ENCODE peak calls at places on chromosomes 1 and 21, in ten cellular contexts. One of them, this sample, is unnamed. For H3K27me3, the result is how much of the 10 kb centered on the place peaks cover.

GRCh38 chr1:50492142-50492541 is 68.9 kb upstream of the DMRTA2 start:
- DNase-seq in fibroblast of lung: no peak
- DNase-seq in neuronal stem cell: no peak
- DNase-seq in effector memory CD4-positive, alpha-beta T cell: no peak
- DNase-seq in lung: no peak
- DNase-seq in CD8-positive, alpha-beta memory T cell: no peak
- DNase-seq in CD4-positive, CD25-positive, alpha-beta regulatory T cell: no peak
- DNase-seq in body of pancreas: no peak
- DNase-seq in Panc1: no peak
- DNase-seq in small intestine: no peak
- DNase-seq in this sample: no peak

GRCh38 chr1:3577300-3577699 is 34.0 kb downstream of the MEGF6 start:
- DNase-seq in Panc1: no peak
- DNase-seq in effector memory CD4-positive, alpha-beta T cell: no peak
- DNase-seq in body of pancreas: peak
- DNase-seq in CD8-positive, alpha-beta memory T cell: no peak
- DNase-seq in small intestine: no peak
- DNase-seq in lung: no peak
- DNase-seq in fibroblast of lung: peak
- DNase-seq in CD4-positive, CD25-positive, alpha-beta regulatory T cell: no peak
- DNase-seq in neuronal stem cell: no peak
- DNase-seq in this sample: no peak

GRCh38 chr1:205269711-205270110 is 42.0 kb downstream of the TMCC2 start:
- DNase-seq in effector memory CD4-positive, alpha-beta T cell: no peak
- DNase-seq in small intestine: no peak
- DNase-seq in lung: no peak
- DNase-seq in CD4-positive, CD25-positive, alpha-beta regulatory T cell: no peak
- DNase-seq in neuronal stem cell: no peak
- DNase-seq in body of pancreas: no peak
- DNase-seq in fibroblast of lung: no peak
- DNase-seq in Panc1: no peak
- DNase-seq in CD8-positive, alpha-beta memory T cell: no peak
- DNase-seq in this sample: no peak

GRCh38 chr1:205030916-205031315 is 12.1 kb upstream of the CNTN2 start:
- DNase-seq in CD4-positive, CD25-positive, alpha-beta regulatory T cell: no peak
- DNase-seq in Panc1: no peak
- DNase-seq in small intestine: no peak
- DNase-seq in effector memory CD4-positive, alpha-beta T cell: no peak
- DNase-seq in body of pancreas: no peak
- DNase-seq in lung: no peak
- DNase-seq in neuronal stem cell: peak
- DNase-seq in fibroblast of lung: no peak
- DNase-seq in CD8-positive, alpha-beta memory T cell: no peak
- DNase-seq in this sample: no peak

GRCh38 chr1:150544204-150544603 is 5.0 kb upstream of the ADAMTSL4 start:
- DNase-seq in lung: no peak
- DNase-seq in effector memory CD4-positive, alpha-beta T cell: no peak
- DNase-seq in small intestine: no peak
- DNase-seq in CD8-positive, alpha-beta memory T cell: no peak
- DNase-seq in neuronal stem cell: no peak
- DNase-seq in CD4-positive, CD25-positive, alpha-beta regulatory T cell: no peak
- DNase-seq in body of pancreas: no peak
- DNase-seq in Panc1: no peak
- DNase-seq in fibroblast of lung: no peak
- DNase-seq in this sample: no peak

GRCh38 chr1:208059328-208060017 is 148.5 kb upstream of the CD34 start:
- DNase-seq in CD8-positive, alpha-beta memory T cell: no peak
- DNase-seq in Panc1: no peak
- DNase-seq in neuronal stem cell: no peak
- DNase-seq in effector memory CD4-positive, alpha-beta T cell: no peak
- DNase-seq in CD4-positive, CD25-positive, alpha-beta regulatory T cell: no peak
- DNase-seq in fibroblast of lung: no peak
- DNase-seq in lung: no peak
- DNase-seq in body of pancreas: no peak
- DNase-seq in small intestine: peak
- DNase-seq in this sample: peak

GRCh38 chr1:23619299-23620188 is 60.2 kb upstream of the ID3 start:
- DNase-seq in lung: no peak
- DNase-seq in fibroblast of lung: peak
- DNase-seq in effector memory CD4-positive, alpha-beta T cell: peak
- DNase-seq in neuronal stem cell: no peak
- DNase-seq in CD4-positive, CD25-positive, alpha-beta regulatory T cell: peak
- DNase-seq in Panc1: no peak
- DNase-seq in small intestine: peak
- DNase-seq in CD8-positive, alpha-beta memory T cell: peak
- DNase-seq in body of pancreas: peak
- DNase-seq in this sample: no peak

GRCh38 chr1:59006932-59007331 is 223.1 kb upstream of the JUN start:
- DNase-seq in effector memory CD4-positive, alpha-beta T cell: no peak
- DNase-seq in Panc1: no peak
- DNase-seq in body of pancreas: no peak
- DNase-seq in fibroblast of lung: no peak
- DNase-seq in CD8-positive, alpha-beta memory T cell: no peak
- DNase-seq in small intestine: no peak
- DNase-seq in lung: no peak
- DNase-seq in neuronal stem cell: no peak
- DNase-seq in CD4-positive, CD25-positive, alpha-beta regulatory T cell: no peak
- DNase-seq in this sample: no peak

GRCh38 chr1:86016076-86016746 is 140.4 kb downstream of the COL24A1 start:
- DNase-seq in effector memory CD4-positive, alpha-beta T cell: no peak
- DNase-seq in neuronal stem cell: no peak
- DNase-seq in body of pancreas: no peak
- DNase-seq in Panc1: no peak
- DNase-seq in CD8-positive, alpha-beta memory T cell: no peak
- DNase-seq in fibroblast of lung: peak
- DNase-seq in lung: no peak
- DNase-seq in small intestine: no peak
- DNase-seq in CD4-positive, CD25-positive, alpha-beta regulatory T cell: no peak
- DNase-seq in this sample: no peak
- H3K27ac ChIP-seq in effector memory CD4-positive, alpha-beta T cell: no peak
- H3K27ac ChIP-seq in neuronal stem cell: no peak
- H3K27ac ChIP-seq in body of pancreas: no peak
- H3K27ac ChIP-seq in Panc1: no peak
- H3K27ac ChIP-seq in CD8-positive, alpha-beta memory T cell: no peak
- H3K27ac ChIP-seq in fibroblast of lung: no peak
- H3K27ac ChIP-seq in lung: no peak
- H3K27ac ChIP-seq in small intestine: no peak
- H3K27ac ChIP-seq in CD4-positive, CD25-positive, alpha-beta regulatory T cell: no peak
- H3K27ac ChIP-seq in this sample: no peak

DNA sequence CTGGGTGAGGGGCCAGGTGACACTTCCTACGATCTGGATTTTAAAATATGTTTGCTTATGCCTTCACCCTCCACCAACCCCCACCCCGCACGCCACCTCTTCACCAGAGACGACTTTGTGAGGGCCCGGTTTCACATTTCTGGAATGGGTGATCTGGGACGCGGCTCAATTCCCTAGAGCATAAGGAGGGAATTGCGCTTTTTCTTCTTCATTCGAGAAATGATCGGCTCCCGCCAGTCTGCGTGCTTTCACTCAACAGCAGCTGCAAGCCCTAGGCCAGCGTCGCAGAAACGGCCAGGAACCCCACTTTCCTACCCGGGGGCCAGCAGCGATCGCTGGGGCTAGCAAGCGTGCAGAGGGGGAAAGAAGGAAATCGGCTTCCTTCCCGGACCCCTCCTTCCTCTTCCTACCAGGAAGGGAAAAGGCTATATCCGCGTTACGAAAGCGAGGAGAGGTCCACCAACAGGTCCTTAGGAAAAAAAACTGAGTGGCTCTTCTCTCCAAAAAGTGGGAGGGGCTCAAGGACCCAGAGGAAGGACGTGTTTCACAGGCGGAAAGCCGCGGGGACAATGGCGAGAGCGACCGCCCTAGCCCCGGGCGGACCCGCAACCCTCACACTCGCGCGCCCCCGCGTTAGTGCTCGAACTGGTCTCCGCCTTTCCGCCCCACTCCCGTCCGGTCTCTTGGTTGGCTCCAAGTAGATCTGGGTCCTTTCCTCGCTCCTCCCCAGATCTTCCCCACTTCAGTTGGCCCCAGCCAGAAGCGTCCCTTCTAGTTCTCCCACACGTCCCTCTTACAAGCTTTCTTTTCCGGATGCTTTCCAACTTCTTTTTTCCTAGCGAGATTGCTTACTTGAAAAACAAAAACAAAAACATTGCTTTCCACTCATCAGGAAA is 1.1 kb upstream of the ADAMTS1 start:
- DNase-seq in CD8-positive, alpha-beta memory T cell: no peak
- DNase-seq in body of pancreas: peak
- DNase-seq in Panc1: no peak
- DNase-seq in effector memory CD4-positive, alpha-beta T cell: no peak
- DNase-seq in small intestine: peak
- DNase-seq in fibroblast of lung: peak
- DNase-seq in neuronal stem cell: peak
- DNase-seq in CD4-positive, CD25-positive, alpha-beta regulatory T cell: no peak
- DNase-seq in lung: peak
- DNase-seq in this sample: peak
- H3K4me3 ChIP-seq in CD8-positive, alpha-beta memory T cell: peak
- H3K4me3 ChIP-seq in body of pancreas: peak
- H3K4me3 ChIP-seq in Panc1: peak
- H3K4me3 ChIP-seq in effector memory CD4-positive, alpha-beta T cell: no peak
- H3K4me3 ChIP-seq in small intestine: peak
- H3K4me3 ChIP-seq in fibroblast of lung: peak
- H3K4me3 ChIP-seq in neuronal stem cell: peak
- H3K4me3 ChIP-seq in CD4-positive, CD25-positive, alpha-beta regulatory T cell: no peak
- H3K4me3 ChIP-seq in lung: peak
- H3K4me3 ChIP-seq in this sample: peak

GRCh38 chr1:31768407-31768806 is 4.3 kb upstream of the ADGRB2 start:
- DNase-seq in lung: no peak
- DNase-seq in CD8-positive, alpha-beta memory T cell: no peak
- DNase-seq in small intestine: peak
- DNase-seq in Panc1: no peak
- DNase-seq in CD4-positive, CD25-positive, alpha-beta regulatory T cell: no peak
- DNase-seq in fibroblast of lung: no peak
- DNase-seq in neuronal stem cell: no peak
- DNase-seq in effector memory CD4-positive, alpha-beta T cell: no peak
- DNase-seq in body of pancreas: no peak
- DNase-seq in this sample: no peak

GRCh38 chr1:31767225-31767624 is 3.1 kb upstream of the ADGRB2 start:
- DNase-seq in fibroblast of lung: no peak
- DNase-seq in CD4-positive, CD25-positive, alpha-beta regulatory T cell: no peak
- DNase-seq in effector memory CD4-positive, alpha-beta T cell: no peak
- DNase-seq in lung: no peak
- DNase-seq in small intestine: no peak
- DNase-seq in Panc1: no peak
- DNase-seq in neuronal stem cell: no peak
- DNase-seq in CD8-positive, alpha-beta memory T cell: no peak
- DNase-seq in body of pancreas: no peak
- DNase-seq in this sample: no peak

GRCh38 chr1:31768939-31769704 is 5.0 kb upstream of the ADGRB2 start:
- DNase-seq in effector memory CD4-positive, alpha-beta T cell: no peak
- DNase-seq in fibroblast of lung: no peak
- DNase-seq in Panc1: no peak
- DNase-seq in neuronal stem cell: no peak
- DNase-seq in CD4-positive, CD25-positive, alpha-beta regulatory T cell: no peak
- DNase-seq in CD8-positive, alpha-beta memory T cell: no peak
- DNase-seq in lung: no peak
- DNase-seq in small intestine: no peak
- DNase-seq in body of pancreas: no peak
- DNase-seq in this sample: no peak

GRCh38 chr1:31771891-31772668 is 7.9 kb upstream of the ADGRB2 start:
- DNase-seq in small intestine: peak
- DNase-seq in effector memory CD4-positive, alpha-beta T cell: no peak
- DNase-seq in body of pancreas: peak
- DNase-seq in neuronal stem cell: no peak
- DNase-seq in CD8-positive, alpha-beta memory T cell: peak
- DNase-seq in Panc1: no peak
- DNase-seq in lung: no peak
- DNase-seq in fibroblast of lung: no peak
- DNase-seq in CD4-positive, CD25-positive, alpha-beta regulatory T cell: peak
- DNase-seq in this sample: no peak

GRCh38 chr1:31769720-31770390 is 5.7 kb upstream of the ADGRB2 start:
- DNase-seq in CD8-positive, alpha-beta memory T cell: no peak
- DNase-seq in neuronal stem cell: no peak
- DNase-seq in lung: no peak
- DNase-seq in effector memory CD4-positive, alpha-beta T cell: no peak
- DNase-seq in fibroblast of lung: no peak
- DNase-seq in CD4-positive, CD25-positive, alpha-beta regulatory T cell: no peak
- DNase-seq in small intestine: no peak
- DNase-seq in Panc1: no peak
- DNase-seq in body of pancreas: peak
- DNase-seq in this sample: peak
- H3K27me3 ChIP-seq in CD8-positive, alpha-beta memory T cell: under half
- H3K27me3 ChIP-seq in neuronal stem cell: half or more
- H3K27me3 ChIP-seq in lung: under half
- H3K27me3 ChIP-seq in effector memory CD4-positive, alpha-beta T cell: under half
- H3K27me3 ChIP-seq in fibroblast of lung: under half
- H3K27me3 ChIP-seq in CD4-positive, CD25-positive, alpha-beta regulatory T cell: under half
- H3K27me3 ChIP-seq in small intestine: under half
- H3K27me3 ChIP-seq in Panc1: under half
- H3K27me3 ChIP-seq in body of pancreas: under half
- H3K27me3 ChIP-seq in this sample: under half

GRCh38 chr1:228784191-228784590 is 48.9 kb downstream of the RHOU start:
- DNase-seq in CD4-positive, CD25-positive, alpha-beta regulatory T cell: no peak
- DNase-seq in small intestine: peak
- DNase-seq in neuronal stem cell: no peak
- DNase-seq in CD8-positive, alpha-beta memory T cell: no peak
- DNase-seq in body of pancreas: no peak
- DNase-seq in effector memory CD4-positive, alpha-beta T cell: no peak
- DNase-seq in fibroblast of lung: no peak
- DNase-seq in lung: no peak
- DNase-seq in Panc1: no peak
- DNase-seq in this sample: no peak

GRCh38 chr1:228781801-228782661 is 46.8 kb downstream of the RHOU start:
- DNase-seq in lung: no peak
- DNase-seq in Panc1: no peak
- DNase-seq in small intestine: no peak
- DNase-seq in neuronal stem cell: no peak
- DNase-seq in body of pancreas: no peak
- DNase-seq in CD4-positive, CD25-positive, alpha-beta regulatory T cell: no peak
- DNase-seq in CD8-positive, alpha-beta memory T cell: no peak
- DNase-seq in effector memory CD4-positive, alpha-beta T cell: no peak
- DNase-seq in fibroblast of lung: no peak
- DNase-seq in this sample: no peak

GRCh38 chr1:228783415-228784045 is 48.3 kb downstream of the RHOU start:
- DNase-seq in Panc1: no peak
- DNase-seq in fibroblast of lung: no peak
- DNase-seq in CD4-positive, CD25-positive, alpha-beta regulatory T cell: no peak
- DNase-seq in body of pancreas: no peak
- DNase-seq in lung: no peak
- DNase-seq in CD8-positive, alpha-beta memory T cell: no peak
- DNase-seq in effector memory CD4-positive, alpha-beta T cell: no peak
- DNase-seq in small intestine: peak
- DNase-seq in neuronal stem cell: no peak
- DNase-seq in this sample: no peak

GRCh38 chr1:228781161-228781771 is 46.0 kb downstream of the RHOU start:
- DNase-seq in fibroblast of lung: no peak
- DNase-seq in lung: peak
- DNase-seq in effector memory CD4-positive, alpha-beta T cell: no peak
- DNase-seq in Panc1: no peak
- DNase-seq in small intestine: peak
- DNase-seq in neuronal stem cell: no peak
- DNase-seq in CD8-positive, alpha-beta memory T cell: no peak
- DNase-seq in CD4-positive, CD25-positive, alpha-beta regulatory T cell: no peak
- DNase-seq in body of pancreas: no peak
- DNase-seq in this sample: peak

DNA sequence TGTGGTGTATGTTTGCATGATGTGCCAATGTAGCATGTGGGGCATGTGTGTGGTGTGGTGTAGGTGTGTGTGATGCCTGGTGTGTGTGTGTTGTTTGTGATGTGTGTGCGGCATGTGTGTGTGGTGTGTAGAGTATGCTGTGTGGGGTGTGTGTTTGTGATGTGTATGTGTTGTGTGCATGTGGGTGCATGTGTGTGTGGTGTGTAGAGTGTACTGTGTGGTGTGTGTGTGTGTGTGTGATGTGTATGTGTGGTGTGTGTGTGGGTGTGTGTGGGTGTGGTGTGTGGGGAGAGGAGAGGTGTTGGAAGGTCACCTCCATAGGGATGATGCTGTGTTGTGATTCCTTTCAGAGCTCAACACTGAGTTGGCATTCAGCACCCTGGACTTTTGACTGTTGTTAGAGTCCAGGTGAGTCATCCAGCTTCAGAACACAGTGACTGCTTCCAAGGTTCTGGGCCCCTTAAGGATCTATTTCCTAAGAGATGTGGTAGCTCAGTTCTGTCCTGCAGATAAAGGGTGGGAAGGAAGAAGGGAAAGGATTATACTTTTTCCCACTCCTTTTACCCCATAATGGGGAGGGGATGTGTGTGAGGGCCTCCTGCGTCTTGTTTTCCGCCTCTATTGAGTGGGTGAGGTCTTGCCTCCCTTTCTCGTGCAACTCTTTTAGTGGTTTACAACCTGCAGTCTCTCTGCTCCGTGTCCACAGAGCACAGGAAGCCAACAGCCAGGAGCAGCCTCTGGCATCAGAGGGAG is 47.6 kb downstream of the RHOU start:
- DNase-seq in body of pancreas: peak
- DNase-seq in effector memory CD4-positive, alpha-beta T cell: no peak
- DNase-seq in fibroblast of lung: peak
- DNase-seq in small intestine: peak
- DNase-seq in neuronal stem cell: no peak
- DNase-seq in CD4-positive, CD25-positive, alpha-beta regulatory T cell: no peak
- DNase-seq in CD8-positive, alpha-beta memory T cell: no peak
- DNase-seq in Panc1: no peak
- DNase-seq in lung: no peak
- DNase-seq in this sample: peak
- H3K27ac ChIP-seq in body of pancreas: peak
- H3K27ac ChIP-seq in effector memory CD4-positive, alpha-beta T cell: no peak
- H3K27ac ChIP-seq in fibroblast of lung: no peak
- H3K27ac ChIP-seq in small intestine: peak
- H3K27ac ChIP-seq in neuronal stem cell: no peak
- H3K27ac ChIP-seq in CD4-positive, CD25-positive, alpha-beta regulatory T cell: no peak
- H3K27ac ChIP-seq in CD8-positive, alpha-beta memory T cell: no peak
- H3K27ac ChIP-seq in Panc1: no peak
- H3K27ac ChIP-seq in lung: no peak
- H3K27ac ChIP-seq in this sample: no peak

This sample was measured in cardiac muscle cell.